ENCODE peak calls at places on chromosomes 16 and 17, in five cellular contexts. G, J, X, P and O are unnamed samples.

GRCh38 chr17:15501282-15501681 is 33.9 kb upstream of the CDRT4 start:
- DNase-seq in G (no peak), J (no peak), X (no peak), P (no peak), O (no peak)

GRCh38 chr17:20028436-20028835 is 19.3 kb downstream of the SPECC1 start:
- DNase-seq in G (no peak), J (no peak), X (no peak), P (no peak), O (no peak)

GRCh38 chr16:12119562-12119961 is 143.0 kb downstream of the SNX29 start:
- DNase-seq in G (no peak), J (no peak), X (no peak), P (no peak), O (no peak)

GRCh38 chr17:81031571-81032550 is 3.1 kb upstream of the BAIAP2 start:
- DNase-seq in G (no peak), J (no peak), X (no peak), P (no peak), O (no peak)

GRCh38 chr17:61400058-61400785 is 579 bp downstream of the TBX2 start:
- DNase-seq in G (no peak), J (no peak), X (no peak), P (no peak), O (peak; percentile 85)

GRCh38 chr16:1135459-1135825 is 17.5 kb upstream of the CACNA1H start:
- DNase-seq in G (no peak), J (no peak), X (no peak), P (no peak), O (no peak)

GRCh38 chr17:17355426-17355825 is 52.3 kb downstream of the NT5M start:
- DNase-seq in G (no peak), J (no peak), X (no peak), P (no peak), O (no peak)

GRCh38 chr16:2954647-2955381 is 9.3 kb upstream of the KREMEN2 start:
- DNase-seq in G (no peak), J (no peak), X (no peak), P (no peak), O (no peak)

GRCh38 chr17:67532326-67532871 is 155.3 kb downstream of the PITPNC1 start:
- DNase-seq in G (no peak), J (no peak), X (no peak), P (no peak), O (no peak)

GRCh38 chr16:85901760-85902365 is 2.9 kb downstream of the IRF8 start:
- DNase-seq in G (no peak), J (no peak), X (no peak), P (no peak), O (no peak)

GRCh38 chr17:57915980-57916757 is 39.0 kb downstream of the CUEDC1 start:
- DNase-seq in G (no peak), J (no peak), X (no peak), P (no peak), O (peak; percentile 70)

GRCh38 chr17:71023631-71024030 is 854.3 kb downstream of the KCNJ2 start:
- DNase-seq in G (no peak), J (no peak), X (no peak), P (no peak), O (peak; percentile 68)

GRCh38 chr17:31517524-31517923 is 126.0 kb downstream of the RAB11FIP4 start:
- DNase-seq in G (no peak), J (peak; percentile 53), X (no peak), P (no peak), O (peak; percentile 80)

GRCh38 chr16:86578499-86579267 is at the start of gene FOXL1:
- DNase-seq in G (no peak), J (no peak), X (no peak), P (no peak), O (no peak)

GRCh38 chr17:50501054-50501453 is 7.2 kb upstream of the MYCBPAP start:
- DNase-seq in G (no peak), J (peak; percentile 73), X (no peak), P (no peak), O (peak; percentile 55)

GRCh38 chr17:73231363-73231762 is 30.3 kb downstream of the CPSF4L start:
- DNase-seq in G (no peak), J (no peak), X (peak; percentile 50), P (no peak), O (peak; percentile 54)

GRCh38 chr16:24538756-24539294 is 541 bp upstream of the RBBP6 start:
- DNase-seq in G (no peak), J (peak; percentile 85), X (peak; percentile 73), P (no peak), O (no peak)

GRCh38 chr16:87383522-87384161 is at the start of gene FBXO31:
- DNase-seq in G (peak; percentile 91), J (peak; percentile 94), X (peak; percentile 90), P (peak; percentile 77), O (peak; percentile 95)

GRCh38 chr16:31487720-31488629 is 5.1 kb downstream of the SLC5A2 start:
- DNase-seq in G (no peak), J (no peak), X (no peak), P (no peak), O (peak; percentile 91)

GRCh38 chr17:29240477-29240876 is 6.2 kb upstream of the CRYBA1 start:
- DNase-seq in G (no peak), J (no peak), X (no peak), P (no peak), O (no peak)

GRCh38 chr17:75124819-75125162 is 6.8 kb downstream of the NT5C start:
- DNase-seq in G (no peak), J (no peak), X (no peak), P (no peak), O (no peak)

GRCh38 chr17:72406501-72406900 is 285.7 kb downstream of the SOX9 start:
- DNase-seq in G (no peak), J (no peak), X (no peak), P (no peak), O (no peak)

GRCh38 chr17:74369221-74369620 is 1.9 kb downstream of the GPR142 start:
- DNase-seq in G (no peak), J (no peak), X (no peak), P (no peak), O (no peak)

GRCh38 chr16:73040735-73041402 is 7.1 kb downstream of the ZFHX3 start:
- DNase-seq in G (no peak), J (no peak), X (no peak), P (no peak), O (no peak)

GRCh38 chr17:60086822-60087591 is 8.3 kb upstream of the HEATR6 start:
- DNase-seq in G (peak; percentile 1), J (no peak), X (no peak), P (no peak), O (no peak)

GRCh38 chr17:69325518-69326301 is 1.2 kb downstream of the ABCA5 start:
- DNase-seq in G (no peak), J (peak; percentile 50), X (no peak), P (no peak), O (peak; percentile 29)

GRCh38 chr17:80929449-80929848 is 62.2 kb upstream of the CHMP6 start:
- DNase-seq in G (no peak), J (no peak), X (no peak), P (peak; percentile 77), O (no peak)

GRCh38 chr17:82085931-82086764 is 11.9 kb downstream of the FASN start:
- DNase-seq in G (no peak), J (no peak), X (no peak), P (no peak), O (no peak)

DNA sequence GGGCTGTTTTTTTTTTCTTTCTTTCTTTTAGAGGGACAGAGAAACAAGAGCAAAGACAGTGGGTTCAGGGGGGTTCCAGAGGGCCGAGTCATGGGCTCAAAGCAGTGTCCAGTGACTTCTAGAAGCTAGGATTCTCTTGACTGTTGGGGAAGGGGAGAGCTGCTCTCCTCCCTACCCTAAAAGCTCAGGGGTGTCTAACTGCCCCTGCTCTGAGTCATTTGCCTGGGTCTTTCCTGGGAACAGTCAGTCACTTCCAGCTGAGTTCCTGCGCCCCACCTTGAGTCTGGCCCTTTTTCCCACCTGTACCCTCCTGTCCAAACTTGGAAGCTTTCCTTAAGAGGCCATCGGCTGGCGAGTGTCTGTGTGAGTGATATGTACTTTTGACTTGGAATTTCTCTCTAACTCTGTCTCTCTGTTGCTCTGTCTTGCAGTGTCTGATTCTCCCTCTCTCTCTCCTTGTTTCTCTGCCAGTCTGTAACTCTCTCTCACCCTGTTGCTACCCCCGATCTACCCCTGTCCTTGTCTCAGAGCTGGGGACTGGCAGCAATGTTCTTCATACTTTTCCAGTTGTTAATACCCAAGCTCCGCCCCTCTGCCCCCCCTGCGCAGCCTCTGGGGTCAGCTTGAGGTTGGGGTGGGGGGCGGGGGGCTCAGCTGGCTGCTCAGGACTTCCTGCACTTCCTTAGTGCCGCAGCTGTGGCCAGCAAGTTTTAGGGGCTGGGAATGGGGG is 2.4 kb downstream of the THRA start:
- DNase-seq in G (no peak), J (no peak), X (no peak), P (no peak), O (peak; percentile 40)
- H3K4me1 ChIP-seq in G (peaks cover 31% of the 10 kb centered on the region), J (peaks cover 82% of the 10 kb centered on the region), X (peaks cover 59% of the 10 kb centered on the region), P (peaks cover 26% of the 10 kb centered on the region), O (peaks cover 55% of the 10 kb centered on the region)

DNA sequence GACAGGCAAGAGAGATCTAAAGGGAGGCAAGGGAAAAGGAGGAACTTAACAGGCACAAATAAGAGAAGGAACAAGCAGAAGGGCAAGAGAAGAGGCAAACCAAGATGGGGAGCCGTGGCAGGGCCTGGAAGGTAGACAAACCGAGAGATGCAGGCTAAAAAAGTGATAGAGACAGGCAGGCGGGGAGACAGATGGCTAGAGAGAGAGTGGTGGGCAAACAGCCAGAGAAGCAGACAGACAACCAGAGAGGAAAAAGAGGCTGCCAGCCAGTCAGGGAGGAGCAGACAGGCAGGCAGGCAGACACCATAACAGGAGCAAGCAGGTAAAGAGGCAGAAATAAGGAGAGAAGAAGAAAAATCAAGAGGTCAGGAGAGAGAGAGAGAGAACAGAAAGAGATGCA is 6.9 kb upstream of the CHD3 start:
- DNase-seq in G (no peak), J (no peak), X (no peak), P (no peak), O (peak; percentile 65)
- TF ChIP-seq GABPA in G (no peak), J (no peak), X (no peak), P (no peak), O (no peak)

GRCh38 chr17:79153367-79154130 is 78.9 kb downstream of the ENGASE start:
- DNase-seq in G (no peak), J (no peak), X (no peak), P (no peak), O (no peak)
- H3K4me1 ChIP-seq in G (no peaks in the 10 kb centered on the region), J (no peaks in the 10 kb centered on the region), X (no peaks in the 10 kb centered on the region), P (no peaks in the 10 kb centered on the region), O (peaks cover 4% of the 10 kb centered on the region)

DNA sequence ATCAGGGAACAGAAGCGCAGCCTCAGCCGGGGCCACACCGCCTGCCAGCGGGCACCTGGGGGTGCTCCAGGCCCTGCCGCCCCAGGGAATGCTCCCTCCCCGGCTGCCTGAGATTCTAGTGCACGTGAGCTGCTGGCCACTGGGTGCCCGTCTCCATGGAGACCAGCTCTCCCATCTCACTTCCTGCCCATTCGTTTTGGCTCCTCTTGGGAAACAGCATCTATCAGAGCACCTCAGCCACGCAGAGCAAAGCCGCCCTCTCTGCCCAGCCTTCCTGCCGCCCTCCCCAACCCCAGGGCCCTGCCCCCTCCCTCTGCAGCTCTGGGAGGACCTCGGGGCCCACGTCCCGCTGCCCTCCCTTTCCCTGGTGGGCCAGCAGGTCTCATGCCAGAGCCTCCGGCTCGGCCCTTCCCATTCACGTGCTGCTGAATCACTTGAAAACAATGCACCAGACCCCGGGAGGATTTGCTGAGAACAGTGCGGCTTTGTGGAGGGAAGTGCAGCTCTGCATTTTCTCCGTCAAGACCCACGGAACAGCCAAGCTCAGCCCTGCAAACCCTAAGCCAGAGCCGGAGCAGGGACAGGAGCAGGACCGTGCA is 19.4 kb downstream of the CEP295NL start:
- DNase-seq in G (no peak), J (peak; percentile 89), X (no peak), P (no peak), O (peak; percentile 93)
- TF ChIP-seq GABPA in G (no peak), J (no peak), X (no peak), P (no peak), O (no peak)